ENCODE peak calls at places on chromosomes 16 and 17, in six cellular contexts. T, I, A, E, K and D are unnamed samples.

GRCh38 chr17:69327060-69327831 is at the start of gene ABCA5:
- DNase-seq in A (peak; percentile 97), E (peak; percentile 90), K (peak; percentile 91), T (peak; percentile 90), I (peak; percentile 86), D (peak; percentile 93)

GRCh38 chr16:57377080-57377841 is 5.0 kb downstream of the CX3CL1 start:
- DNase-seq in T (no peak), E (no peak), A (peak; percentile 72), I (no peak), K (no peak), D (no peak)

GRCh38 chr17:64662774-64663367 is 764 bp upstream of the SMURF2 start:
- DNase-seq in T (no peak), A (no peak), K (no peak), E (no peak), I (no peak), D (no peak)

GRCh38 chr17:8060274-8060673 is 21.4 kb downstream of the ALOX15B start:
- DNase-seq in T (peak; percentile 64), K (peak; percentile 47), I (no peak), A (peak; percentile 63), E (peak; percentile 68), D (peak; percentile 43)

GRCh38 chr17:55641559-55642160 is 81.0 kb downstream of the TMEM100 start:
- DNase-seq in K (peak; percentile 42), I (peak; percentile 48), T (peak; percentile 70), E (no peak), A (peak; percentile 31), D (peak; percentile 31)

GRCh38 chr16:50673496-50674275 is 7.4 kb downstream of the SNX20 start:
- DNase-seq in A (no peak), K (no peak), T (no peak), I (no peak), E (no peak), D (no peak)

GRCh38 chr16:2973605-2974318 is 4.6 kb downstream of the PAQR4 start:
- DNase-seq in K (no peak), T (no peak), E (no peak), I (no peak), A (no peak), D (no peak)

GRCh38 chr17:49464049-49464448 is 31.0 kb upstream of the NGFR start:
- DNase-seq in K (no peak), I (no peak), E (no peak), T (no peak), A (no peak), D (no peak)

GRCh38 chr16:83456934-83457333 is 350.8 kb upstream of the HSBP1 start:
- DNase-seq in E (no peak), T (no peak), I (peak; percentile 47), A (no peak), K (no peak), D (no peak)

GRCh38 chr17:65142247-65142646 is 5.1 kb downstream of the RGS9 start:
- DNase-seq in T (no peak), A (no peak), I (no peak), E (no peak), K (no peak), D (no peak)

GRCh38 chr16:69276143-69277115 is 34.7 kb upstream of the VPS4A start:
- DNase-seq in A (no peak), T (peak; percentile 32), E (no peak), I (peak; percentile 19), K (peak; percentile 98), D (peak; percentile 87)

GRCh38 chr17:49963626-49964538 is 5.1 kb upstream of the DLX4 start:
- DNase-seq in E (no peak), T (no peak), I (no peak), A (no peak), K (no peak), D (no peak)

GRCh38 chr17:69506489-69506888 is 92.0 kb downstream of the MAP2K6 start:
- DNase-seq in T (no peak), I (no peak), A (no peak), E (no peak), K (no peak), D (no peak)

GRCh38 chr16:21638573-21638975 is 13.8 kb downstream of the IGSF6 start:
- DNase-seq in I (no peak), K (peak; percentile 69), A (peak; percentile 91), T (no peak), E (no peak), D (peak; percentile 46)

GRCh38 chr16:15581127-15581815 is 61.7 kb downstream of the MARF1 start:
- DNase-seq in T (no peak), I (no peak), K (no peak), A (no peak), E (no peak), D (no peak)

GRCh38 chr17:68317458-68317857 is 26.2 kb downstream of the ARSG start:
- DNase-seq in K (no peak), A (no peak), I (no peak), E (no peak), T (no peak), D (no peak)

GRCh38 chr16:29290631-29291247 is 115.8 kb downstream of the NPIPB11 start:
- DNase-seq in K (peak; percentile 89), A (peak; percentile 96), T (peak; percentile 98), I (peak; percentile 95), E (peak; percentile 67), D (peak; percentile 99)

GRCh38 chr17:80212962-80213650 is 7.0 kb downstream of the SGSH start:
- DNase-seq in K (no peak), E (no peak), I (no peak), A (no peak), T (no peak), D (no peak)

GRCh38 chr17:74999523-74999922 is 12.1 kb downstream of the CDR2L start:
- DNase-seq in T (no peak), I (peak; percentile 18), K (no peak), A (no peak), E (no peak), D (no peak)

GRCh38 chr16:4713663-4714501 is 20.2 kb downstream of the ANKS3 start:
- DNase-seq in T (no peak), A (no peak), I (no peak), E (no peak), K (no peak), D (no peak)

GRCh38 chr17:47305302-47305923 is 18.3 kb upstream of the EFCAB13 start:
- DNase-seq in K (peak; percentile 96), I (no peak), T (no peak), E (no peak), A (peak; percentile 90), D (peak; percentile 71)

GRCh38 chr16:56491657-56492261 is 28.1 kb downstream of the BBS2 start:
- DNase-seq in I (no peak), A (no peak), K (no peak), E (no peak), T (no peak), D (no peak)

GRCh38 chr16:9090101-9090959 is 1.1 kb upstream of the HAPSTR1 start:
- DNase-seq in I (peak; percentile 54), T (peak; percentile 38), E (peak; percentile 76), A (no peak), K (peak; percentile 37), D (peak; percentile 47)

GRCh38 chr17:3913531-3914318 is 2.5 kb downstream of the P2RX1 start:
- DNase-seq in I (peak; percentile 86), K (peak; percentile 59), A (peak; percentile 35), E (peak; percentile 89), T (peak; percentile 79), D (peak; percentile 62)

GRCh38 chr16:11395008-11395948 is 50.0 kb downstream of the RMI2 start:
- DNase-seq in E (no peak), T (no peak), K (no peak), A (peak; percentile 14), I (no peak), D (no peak)
- H3K27me3 ChIP-seq in E (no peaks in the 10 kb centered on the region), T (no peaks in the 10 kb centered on the region), K (peaks cover 3% of the 10 kb centered on the region), A (no peaks in the 10 kb centered on the region), I (no peaks in the 10 kb centered on the region), D (no peaks in the 10 kb centered on the region)

GRCh38 chr16:35706901-35707300 is 2247.5 kb downstream of the TP53TG3F start:
- DNase-seq in A (no peak), E (no peak), T (no peak), I (no peak), K (no peak), D (no peak)
- H3K9me3 ChIP-seq in A (peaks cover 10% of the 10 kb centered on the region), E (no peaks in the 10 kb centered on the region), T (peaks cover 3% of the 10 kb centered on the region), I (peaks cover 5% of the 10 kb centered on the region), K (no peaks in the 10 kb centered on the region), D (no peaks in the 10 kb centered on the region)

GRCh38 chr16:58462997-58463891 is 36.7 kb upstream of the NDRG4 start:
- DNase-seq in E (no peak), A (no peak), I (peak; percentile 69), T (no peak), K (no peak), D (peak; percentile 49)
- H3K4me3 ChIP-seq in E (no peak overlapping the region), A (peak overlapping the region; percentile 30), I (peak overlapping the region; percentile 69), T (peak overlapping the region; percentile 64), K (no peak overlapping the region), D (peak overlapping the region; percentile 41)

GRCh38 chr16:66026211-66026610 is 340.3 kb upstream of the CDH5 start:
- DNase-seq in A (no peak), K (no peak), I (no peak), E (no peak), T (no peak), D (no peak)

GRCh38 chr16:66030036-66030435 is 336.5 kb upstream of the CDH5 start:
- DNase-seq in I (no peak), K (peak; percentile 82), T (no peak), E (no peak), A (no peak), D (peak; percentile 75)

GRCh38 chr16:66028505-66029216 is 337.8 kb upstream of the CDH5 start:
- DNase-seq in A (peak; percentile 19), I (no peak), K (peak; percentile 88), E (no peak), T (no peak), D (peak; percentile 47)

GRCh38 chr16:66026931-66027330 is 339.6 kb upstream of the CDH5 start:
- DNase-seq in T (no peak), E (no peak), A (no peak), I (no peak), K (no peak), D (no peak)

GRCh38 chr16:66025751-66026150 is 340.7 kb upstream of the CDH5 start:
- DNase-seq in A (no peak), I (no peak), E (no peak), K (no peak), T (no peak), D (no peak)
- H3K27me3 ChIP-seq in A (no peaks in the 10 kb centered on the region), I (no peaks in the 10 kb centered on the region), E (no peaks in the 10 kb centered on the region), K (no peaks in the 10 kb centered on the region), T (no peaks in the 10 kb centered on the region), D (no peaks in the 10 kb centered on the region)